ENCODE peak calls at places on chromosomes 2 and 18, in four cellular contexts. One of them, this sample, is unnamed. For H3K4me1 and H3K27me3, the result is how much of the 10 kb centered on the place peaks cover.

GRCh38 chr2:99504844-99505584 is 15.2 kb upstream of the REV1 start:
- DNase-seq in transverse colon: no peak
- DNase-seq in IMR-90: no peak
- DNase-seq in body of pancreas: no peak
- DNase-seq in this sample: no peak

GRCh38 chr2:70671059-70671685 is 96.8 kb downstream of the ADD2 start:
- DNase-seq in transverse colon: no peak
- DNase-seq in body of pancreas: no peak
- DNase-seq in IMR-90: no peak
- DNase-seq in this sample: no peak

GRCh38 chr2:165778653-165779451 is 15.2 kb downstream of the GALNT3 start:
- DNase-seq in transverse colon: no peak
- DNase-seq in body of pancreas: no peak
- DNase-seq in IMR-90: no peak
- DNase-seq in this sample: no peak

GRCh38 chr2:175844169-175844568 is 157.9 kb downstream of the LNPK start:
- DNase-seq in body of pancreas: no peak
- DNase-seq in IMR-90: peak
- DNase-seq in transverse colon: no peak
- DNase-seq in this sample: no peak

GRCh38 chr2:178306351-178307073 is 112.2 kb downstream of the OSBPL6 start:
- DNase-seq in IMR-90: peak
- DNase-seq in transverse colon: peak
- DNase-seq in body of pancreas: peak
- DNase-seq in this sample: peak

GRCh38 chr2:112153179-112153490 is 14.9 kb downstream of the FBLN7 start:
- DNase-seq in IMR-90: no peak
- DNase-seq in transverse colon: no peak
- DNase-seq in body of pancreas: peak
- DNase-seq in this sample: no peak

GRCh38 chr2:217777906-217778305 is 224.9 kb downstream of the TNS1 start:
- DNase-seq in transverse colon: no peak
- DNase-seq in IMR-90: no peak
- DNase-seq in body of pancreas: no peak
- DNase-seq in this sample: no peak

GRCh38 chr18:74532511-74533025 is 1.7 kb upstream of the CNDP1 start:
- DNase-seq in transverse colon: no peak
- DNase-seq in body of pancreas: no peak
- DNase-seq in IMR-90: no peak
- DNase-seq in this sample: peak

GRCh38 chr2:33673937-33674336 is 74.8 kb upstream of the FAM98A start:
- DNase-seq in IMR-90: peak
- DNase-seq in body of pancreas: no peak
- DNase-seq in transverse colon: no peak
- DNase-seq in this sample: no peak

GRCh38 chr2:237629739-237630138 is 2.4 kb downstream of the LRRFIP1 start:
- DNase-seq in transverse colon: no peak
- DNase-seq in body of pancreas: no peak
- DNase-seq in IMR-90: peak
- DNase-seq in this sample: no peak

GRCh38 chr2:235746257-235746934 is 252.6 kb downstream of the AGAP1 start:
- DNase-seq in body of pancreas: peak
- DNase-seq in transverse colon: peak
- DNase-seq in IMR-90: peak
- DNase-seq in this sample: no peak

GRCh38 chr2:144217853-144218633 is 301.9 kb downstream of the ZEB2 start:
- DNase-seq in transverse colon: no peak
- DNase-seq in IMR-90: peak
- DNase-seq in body of pancreas: no peak
- DNase-seq in this sample: no peak

DNA sequence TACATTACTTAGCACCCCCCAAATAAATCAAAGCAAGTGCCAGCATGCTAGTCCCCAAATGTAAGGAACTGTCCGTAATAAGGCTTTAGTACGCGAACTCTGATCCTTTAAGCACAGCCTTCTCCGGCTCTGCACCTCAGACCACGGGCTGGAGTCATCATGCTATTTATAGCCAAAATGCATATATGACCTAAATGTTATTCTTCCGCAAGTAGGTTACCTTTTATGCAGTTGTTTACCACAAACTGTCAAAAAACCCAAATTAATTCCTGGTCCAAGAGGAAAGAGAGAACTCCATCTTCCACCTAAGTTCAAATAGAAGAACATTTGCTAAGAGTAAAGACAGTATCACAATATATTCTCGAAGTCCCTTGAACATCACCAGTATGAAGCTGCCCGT is 42.7 kb downstream of the ZNF516 start:
- DNase-seq in IMR-90: peak
- DNase-seq in transverse colon: no peak
- DNase-seq in body of pancreas: peak
- DNase-seq in this sample: no peak
- H3K4me1 ChIP-seq in IMR-90: under half
- H3K4me1 ChIP-seq in transverse colon: half or more
- H3K4me1 ChIP-seq in body of pancreas: under half
- H3K4me1 ChIP-seq in this sample: under half

DNA sequence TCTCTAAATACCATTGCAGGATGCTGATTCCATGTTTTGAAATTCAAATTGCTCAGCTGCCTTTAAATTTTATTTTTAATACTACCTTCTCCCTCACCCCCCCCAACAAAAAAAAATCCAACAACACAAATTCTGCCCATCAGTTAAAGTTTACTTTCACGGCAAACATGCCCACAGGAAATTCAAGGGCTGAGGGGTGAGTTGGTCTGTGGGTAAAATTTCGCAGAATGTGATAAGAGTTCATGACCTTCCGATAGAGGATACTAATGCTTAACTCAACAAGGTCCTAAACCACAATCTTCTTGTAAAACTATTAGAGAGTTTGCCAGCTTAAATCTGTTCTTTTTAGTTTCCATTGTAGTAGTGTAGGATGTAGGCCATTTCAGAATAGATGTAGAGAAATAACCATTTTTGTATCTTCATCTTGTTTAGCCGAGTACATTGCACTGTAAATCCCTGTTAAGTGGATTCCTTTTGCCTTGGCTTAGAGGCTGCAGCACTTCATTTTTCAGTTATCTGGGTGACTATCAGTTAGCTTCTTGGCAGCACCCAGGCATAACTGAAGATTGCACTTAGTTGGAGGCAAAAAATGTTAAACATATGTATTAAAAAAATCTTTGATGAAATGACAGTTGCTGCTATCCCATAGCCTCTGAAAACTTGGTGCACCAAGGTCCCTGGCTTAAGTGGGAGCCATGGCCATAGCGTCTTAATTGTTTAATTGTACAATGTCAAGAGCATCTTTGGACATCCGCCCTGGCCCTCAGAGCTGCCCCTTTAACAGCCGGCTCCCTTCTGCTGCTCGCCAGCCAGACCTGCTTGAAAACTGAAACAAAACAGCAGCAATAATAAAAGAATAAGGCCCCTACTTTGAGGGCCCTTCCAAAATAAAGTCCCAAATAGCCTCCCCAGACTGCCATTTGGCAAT is 232.4 kb downstream of the HAUS1 start:
- DNase-seq in body of pancreas: no peak
- DNase-seq in IMR-90: no peak
- DNase-seq in transverse colon: no peak
- DNase-seq in this sample: no peak
- H3K27me3 ChIP-seq in body of pancreas: under half
- H3K27me3 ChIP-seq in IMR-90: half or more
- H3K27me3 ChIP-seq in transverse colon: half or more
- H3K27me3 ChIP-seq in this sample: under half

GRCh38 chr18:57921708-57922107 is 118.6 kb upstream of the ATP8B1 start:
- DNase-seq in body of pancreas: no peak
- DNase-seq in transverse colon: no peak
- DNase-seq in IMR-90: peak
- DNase-seq in this sample: no peak
- TF ChIP-seq POLR2A in body of pancreas: no peak
- TF ChIP-seq POLR2A in transverse colon: no peak
- TF ChIP-seq POLR2A in IMR-90: no peak
- TF ChIP-seq POLR2A in this sample: no peak

DNA sequence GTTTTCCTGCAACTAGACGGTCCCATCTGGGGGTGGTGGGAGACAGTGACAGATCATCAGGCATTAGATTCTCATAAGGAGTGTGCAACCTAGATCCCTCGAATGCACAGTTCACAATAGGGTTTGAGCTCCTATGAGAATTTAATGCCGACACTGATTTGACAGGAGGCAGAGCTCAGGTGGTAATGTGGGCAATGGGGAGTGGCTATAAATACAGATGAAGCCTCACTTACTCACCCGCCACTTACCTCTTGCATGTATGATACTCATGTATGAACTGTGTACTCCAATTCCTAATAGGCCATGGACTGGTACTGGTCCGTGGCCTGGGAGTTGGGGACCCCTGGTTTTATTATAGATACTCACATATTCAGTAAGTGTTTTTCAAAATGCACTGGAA is 122.4 kb upstream of the SIX3 start:
- DNase-seq in IMR-90: no peak
- DNase-seq in transverse colon: no peak
- DNase-seq in body of pancreas: no peak
- DNase-seq in this sample: no peak
- H3K4me1 ChIP-seq in IMR-90: under half
- H3K4me1 ChIP-seq in transverse colon: under half
- H3K4me1 ChIP-seq in body of pancreas: under half
- H3K4me1 ChIP-seq in this sample: under half

GRCh38 chr2:218983263-218983970 is 1.6 kb downstream of the FEV start:
- DNase-seq in transverse colon: no peak
- DNase-seq in body of pancreas: no peak
- DNase-seq in IMR-90: no peak
- DNase-seq in this sample: no peak

GRCh38 chr2:218984239-218985020 is 554 bp downstream of the FEV start:
- DNase-seq in transverse colon: no peak
- DNase-seq in IMR-90: no peak
- DNase-seq in body of pancreas: no peak
- DNase-seq in this sample: no peak

GRCh38 chr2:218985021-218985324 is at the start of gene FEV:
- DNase-seq in transverse colon: no peak
- DNase-seq in body of pancreas: no peak
- DNase-seq in IMR-90: no peak
- DNase-seq in this sample: no peak

GRCh38 chr2:218982312-218983262 is 2.4 kb downstream of the FEV start:
- DNase-seq in IMR-90: no peak
- DNase-seq in body of pancreas: no peak
- DNase-seq in transverse colon: no peak
- DNase-seq in this sample: no peak

DNA sequence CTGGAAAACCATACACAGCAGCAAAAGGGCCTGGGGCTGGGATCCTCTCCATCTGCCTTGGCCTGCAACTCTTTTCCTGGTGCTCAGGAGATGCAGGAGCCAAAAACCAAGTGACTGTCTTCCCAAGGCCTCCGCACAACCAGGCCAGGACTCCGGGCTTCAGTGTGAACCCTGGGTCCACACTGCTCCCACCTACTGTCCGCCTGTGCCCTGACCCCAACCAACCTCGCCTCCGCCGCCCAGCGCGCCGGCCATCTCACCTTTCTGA is 1.1 kb downstream of the FEV start:
- DNase-seq in IMR-90: no peak
- DNase-seq in transverse colon: no peak
- DNase-seq in body of pancreas: no peak
- DNase-seq in this sample: no peak
- H3K27me3 ChIP-seq in IMR-90: half or more
- H3K27me3 ChIP-seq in transverse colon: half or more
- H3K27me3 ChIP-seq in body of pancreas: under half
- H3K27me3 ChIP-seq in this sample: half or more

DNA sequence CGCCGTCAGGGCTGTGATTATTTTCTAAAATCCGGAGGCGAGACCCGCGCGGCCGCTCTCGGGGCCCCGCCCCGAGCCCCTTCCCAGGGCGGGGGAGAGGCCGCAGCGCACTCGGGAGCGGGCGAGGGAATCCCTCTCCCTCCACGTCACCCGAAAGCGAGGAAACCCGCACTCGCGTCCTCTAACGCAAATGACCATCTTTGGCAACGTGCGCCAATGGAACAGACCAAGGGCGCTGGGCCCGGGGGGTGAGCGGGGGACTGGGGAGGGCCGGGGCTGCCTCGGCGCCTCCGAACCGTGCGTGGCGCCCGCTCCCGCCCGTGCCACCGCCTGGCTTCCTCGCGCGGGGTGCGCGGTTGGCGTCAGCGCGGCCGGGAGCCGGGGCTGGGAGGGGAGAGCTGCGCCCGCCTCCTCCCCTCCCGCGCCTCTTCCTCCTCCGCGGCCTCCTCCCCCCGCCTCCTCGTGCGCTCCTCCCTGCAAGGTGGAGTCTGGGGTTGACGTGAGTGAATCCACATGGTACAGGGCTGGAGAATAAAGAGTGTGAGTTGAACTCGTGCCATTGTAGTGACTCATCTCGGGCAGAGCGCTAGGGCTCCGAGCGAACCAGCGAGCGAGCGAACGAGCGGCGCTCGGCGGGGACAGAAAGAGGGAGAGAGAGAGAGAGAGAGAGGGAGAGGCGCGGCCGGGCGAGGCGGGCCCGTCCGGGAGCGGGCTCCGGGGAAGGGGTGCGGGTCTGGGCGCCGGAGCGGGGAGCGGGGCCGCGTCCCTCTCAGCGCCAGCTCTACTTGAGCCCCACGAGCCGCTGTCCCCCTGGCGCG is at the start of gene FOSL2:
- DNase-seq in transverse colon: peak
- DNase-seq in IMR-90: peak
- DNase-seq in body of pancreas: peak
- DNase-seq in this sample: peak
- TF ChIP-seq POLR2A in transverse colon: peak
- TF ChIP-seq POLR2A in IMR-90: peak
- TF ChIP-seq POLR2A in body of pancreas: peak
- TF ChIP-seq POLR2A in this sample: peak

GRCh38 chr2:150470435-150470834 is 17.0 kb downstream of the RND3 start:
- DNase-seq in transverse colon: no peak
- DNase-seq in IMR-90: peak
- DNase-seq in body of pancreas: no peak
- DNase-seq in this sample: no peak
- H3K4me1 ChIP-seq in transverse colon: half or more
- H3K4me1 ChIP-seq in IMR-90: under half
- H3K4me1 ChIP-seq in body of pancreas: under half
- H3K4me1 ChIP-seq in this sample: under half

GRCh38 chr18:37253424-37254255 is 312.0 kb downstream of the CELF4 start:
- DNase-seq in transverse colon: no peak
- DNase-seq in body of pancreas: peak
- DNase-seq in IMR-90: no peak
- DNase-seq in this sample: no peak

GRCh38 chr18:37252854-37253396 is 312.7 kb downstream of the CELF4 start:
- DNase-seq in transverse colon: no peak
- DNase-seq in body of pancreas: no peak
- DNase-seq in IMR-90: no peak
- DNase-seq in this sample: no peak

GRCh38 chr18:37252342-37252741 is 313.3 kb downstream of the CELF4 start:
- DNase-seq in transverse colon: no peak
- DNase-seq in IMR-90: no peak
- DNase-seq in body of pancreas: no peak
- DNase-seq in this sample: peak

GRCh38 chr18:37254973-37255372 is 310.6 kb downstream of the CELF4 start:
- DNase-seq in IMR-90: no peak
- DNase-seq in body of pancreas: no peak
- DNase-seq in transverse colon: no peak
- DNase-seq in this sample: no peak

GRCh38 chr18:37254256-37254880 is 311.2 kb downstream of the CELF4 start:
- DNase-seq in body of pancreas: peak
- DNase-seq in transverse colon: no peak
- DNase-seq in IMR-90: no peak
- DNase-seq in this sample: no peak
- H3K27me3 ChIP-seq in body of pancreas: under half
- H3K27me3 ChIP-seq in transverse colon: half or more
- H3K27me3 ChIP-seq in IMR-90: under half
- H3K27me3 ChIP-seq in this sample: under half